ENCODE peak calls at places on chromosomes 2 and 18, in four cellular contexts. S, F, P and G are unnamed samples. For H3K4me1 and H3K36me3, the result is how much of the 10 kb centered on the place peaks cover.

GRCh38 chr2:211138551-211138950 is 582.2 kb downstream of the CPS1 start:
- DNase-seq in S (peak), F (no peak), P (no peak), G (no peak)

GRCh38 chr18:22324191-22325131 is 93.3 kb downstream of the CTAGE1 start:
- DNase-seq in S (peak), F (peak), P (no peak), G (peak)

GRCh38 chr2:225434014-225434413 is 34.5 kb downstream of the NYAP2 start:
- DNase-seq in S (no peak), F (peak), P (no peak), G (no peak)

GRCh38 chr2:163155279-163155883 is 316.8 kb upstream of the KCNH7 start:
- DNase-seq in S (no peak), F (peak), P (no peak), G (no peak)

GRCh38 chr2:215793747-215794595 is 219.4 kb downstream of the MREG start:
- DNase-seq in S (no peak), F (no peak), P (no peak), G (no peak)

GRCh38 chr2:232973796-232974195 is 39.3 kb downstream of the NGEF start:
- DNase-seq in S (no peak), F (no peak), P (no peak), G (no peak)

GRCh38 chr2:73239776-73240175 is 5.7 kb downstream of the CCT7 start:
- DNase-seq in S (no peak), F (no peak), P (no peak), G (no peak)

GRCh38 chr18:10727477-10727876 is 201.7 kb downstream of the NAPG start:
- DNase-seq in S (no peak), F (no peak), P (no peak), G (no peak)

GRCh38 chr2:201127570-201127969 is 11.6 kb downstream of the CFLAR start:
- DNase-seq in S (no peak), F (no peak), P (no peak), G (no peak)
- H3K4me1 ChIP-seq in S (half or more), F (under half), P (half or more), G (half or more)

GRCh38 chr2:134275058-134275862 is 21.4 kb downstream of the MGAT5 start:
- DNase-seq in S (peak), F (no peak), P (peak), G (no peak)
- H3K4me3 ChIP-seq in S (no peak), F (no peak), P (no peak), G (no peak)

DNA sequence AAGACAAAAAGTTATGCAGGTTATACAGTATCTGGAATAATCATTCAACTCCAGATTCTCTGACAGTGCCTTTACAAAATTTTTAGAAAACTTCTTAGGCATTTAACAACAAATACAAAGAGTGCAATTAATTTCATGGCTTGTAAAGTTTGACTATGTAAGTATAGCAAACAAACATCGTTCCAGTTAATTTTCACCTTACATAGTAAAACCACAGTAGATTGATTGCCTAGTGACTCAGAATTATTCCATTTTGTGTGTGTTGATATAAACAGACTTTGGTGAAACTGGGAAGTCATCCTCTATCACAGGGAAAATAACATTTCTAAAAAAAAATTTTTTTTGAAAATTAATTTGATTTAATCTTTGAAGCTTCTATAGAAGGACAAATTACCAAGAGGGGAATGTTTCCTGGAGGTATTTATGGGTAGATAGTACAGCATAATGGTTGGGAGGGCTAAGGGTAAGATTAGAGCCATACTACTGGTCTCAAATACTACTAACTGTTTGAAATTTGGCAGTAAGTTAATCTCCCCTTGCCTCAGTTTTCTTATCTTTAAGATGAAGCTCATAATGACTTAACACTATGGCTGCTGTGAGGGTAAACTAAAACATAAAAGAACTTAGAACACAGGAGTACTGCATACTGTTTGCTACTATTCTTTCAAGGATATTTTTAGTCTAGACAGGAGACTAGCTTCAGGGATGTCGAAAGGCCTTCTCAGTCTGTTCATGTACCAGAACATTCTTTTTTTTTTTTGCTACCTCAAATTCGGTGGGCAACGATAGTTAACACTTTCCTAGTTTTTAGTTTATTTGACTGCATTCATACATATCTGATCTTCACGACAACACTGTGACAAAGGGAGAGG is 19.6 kb downstream of the NDUFAF7 start:
- DNase-seq in S (no peak), F (no peak), P (no peak), G (no peak)
- H3K36me3 ChIP-seq in S (half or more), F (half or more), P (under half), G (under half)

DNA sequence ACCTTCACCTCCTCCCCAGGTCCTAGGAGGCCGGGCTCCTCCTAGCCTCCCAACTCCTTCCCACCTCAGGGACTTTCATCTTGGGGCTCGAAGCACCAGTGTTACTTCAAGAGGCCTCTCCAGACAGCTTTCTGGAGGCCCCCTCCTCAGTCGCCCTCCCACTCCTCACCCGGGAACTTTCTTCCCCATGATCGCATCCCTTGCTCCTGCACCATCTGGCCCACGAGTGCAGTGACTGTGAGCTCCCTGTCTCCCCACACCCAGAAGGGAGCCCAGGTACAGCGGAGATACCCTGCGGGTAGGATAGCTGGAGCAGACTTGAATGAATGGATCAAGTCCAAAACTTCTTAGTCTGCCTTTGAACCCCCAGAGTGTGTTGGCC is 6.1 kb downstream of the ERFE start:
- DNase-seq in S (peak), F (no peak), P (peak), G (no peak)
- H3K4me1 ChIP-seq in S (under half), F (under half), P (under half), G (under half)

DNA sequence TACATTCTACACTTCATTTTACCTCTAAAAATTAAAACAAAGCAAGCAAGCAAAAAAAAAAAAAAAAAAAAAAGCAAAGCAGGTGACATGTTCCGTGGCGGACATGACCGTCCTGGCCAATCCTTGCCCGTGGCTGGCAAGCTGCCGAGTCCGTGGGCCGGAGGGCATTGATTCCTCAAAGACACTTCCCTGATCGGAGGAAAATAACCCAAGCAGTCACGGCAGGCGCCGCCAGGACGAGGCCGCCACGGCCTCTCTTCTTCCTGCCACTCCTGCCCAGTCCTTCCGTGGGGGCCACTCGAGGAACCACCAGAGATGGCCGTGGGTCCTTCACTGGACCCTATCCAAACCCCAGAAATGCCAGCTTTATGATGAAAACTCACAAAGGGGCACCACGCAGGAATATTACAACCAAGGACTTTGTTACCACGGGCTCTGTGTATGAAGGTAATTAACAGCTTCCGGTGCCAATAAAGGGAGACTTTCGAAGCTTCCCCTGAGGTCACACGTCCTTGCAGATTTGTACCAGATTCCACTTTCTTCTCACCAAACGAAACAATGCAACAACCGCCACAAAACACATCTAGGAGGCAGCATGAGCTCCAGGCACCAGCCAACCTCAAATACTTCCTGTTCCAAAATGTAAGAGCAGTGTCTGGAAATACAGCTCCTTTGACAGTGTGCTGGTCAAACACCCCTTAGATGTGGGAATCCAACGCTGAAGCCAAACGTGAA is 170.3 kb downstream of the HDAC4 start:
- DNase-seq in S (peak), F (no peak), P (no peak), G (no peak)
- H3K4me3 ChIP-seq in S (no peak), F (no peak), P (no peak), G (no peak)

GRCh38 chr2:11797846-11798245 is 51.4 kb downstream of the LPIN1 start:
- DNase-seq in S (no peak), F (no peak), P (no peak), G (no peak)

GRCh38 chr2:11799826-11800225 is 53.4 kb downstream of the LPIN1 start:
- DNase-seq in S (no peak), F (no peak), P (no peak), G (no peak)

GRCh38 chr2:11798946-11799495 is 52.6 kb downstream of the LPIN1 start:
- DNase-seq in S (no peak), F (no peak), P (no peak), G (no peak)

GRCh38 chr2:11796190-11797171 is 50.0 kb downstream of the LPIN1 start:
- DNase-seq in S (no peak), F (no peak), P (no peak), G (no peak)
- H3K36me3 ChIP-seq in S (half or more), F (half or more), P (under half), G (under half)

GRCh38 chr2:236663267-236663666 is 93.6 kb downstream of the ACKR3 start:
- DNase-seq in S (no peak), F (no peak), P (no peak), G (peak)

GRCh38 chr2:236661064-236661761 is 91.6 kb downstream of the ACKR3 start:
- DNase-seq in S (no peak), F (peak), P (no peak), G (no peak)

GRCh38 chr2:236663671-236664101 is 94.1 kb downstream of the ACKR3 start:
- DNase-seq in S (no peak), F (no peak), P (no peak), G (no peak)

GRCh38 chr2:236661762-236662110 is 92.1 kb downstream of the ACKR3 start:
- DNase-seq in S (no peak), F (no peak), P (no peak), G (no peak)

DNA sequence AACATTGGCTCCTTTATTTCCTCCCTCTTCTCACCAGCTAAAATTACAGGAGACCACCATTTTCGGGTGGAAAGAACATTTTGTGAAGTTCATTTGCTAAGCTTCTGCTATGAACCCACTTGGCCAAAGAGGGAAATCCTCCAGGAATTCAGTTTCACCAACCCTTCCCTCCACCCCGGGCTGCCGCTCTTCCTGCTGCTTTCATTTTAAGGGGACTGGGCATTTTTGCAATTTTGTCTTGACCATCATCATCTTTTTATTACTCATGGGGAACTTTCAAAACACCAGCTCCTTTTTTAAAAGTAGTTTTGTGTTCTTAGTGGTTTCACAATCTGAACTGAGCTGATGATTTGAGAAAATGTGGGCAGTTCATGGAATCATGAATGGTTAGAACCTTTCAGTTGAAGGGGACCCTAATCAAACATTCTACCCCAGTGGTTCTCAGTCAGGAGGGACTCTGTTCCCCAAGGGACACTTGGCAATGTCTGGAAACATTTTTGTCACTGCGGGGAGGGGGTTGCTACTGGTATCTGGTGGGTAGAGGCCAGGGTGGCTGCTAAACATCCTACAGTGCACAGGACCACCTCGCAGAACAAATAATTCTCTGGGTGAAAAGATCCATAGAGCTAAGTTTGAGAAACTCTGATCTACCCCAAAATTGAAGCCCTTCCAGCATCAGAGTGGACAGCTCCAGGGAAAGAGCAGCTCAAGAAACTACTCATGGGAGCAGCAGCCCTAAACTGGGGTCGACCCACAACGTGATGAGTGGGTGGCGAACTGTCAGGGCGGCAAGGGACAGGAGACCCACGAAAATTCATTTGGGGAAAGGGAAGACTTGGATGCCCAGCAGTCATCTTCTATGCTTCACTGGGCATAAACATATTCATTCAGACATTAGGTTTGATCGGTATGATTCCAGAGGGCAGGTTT is 92.9 kb downstream of the ACKR3 start:
- DNase-seq in S (no peak), F (no peak), P (no peak), G (no peak)
- H3K4me1 ChIP-seq in S (under half), F (under half), P (under half), G (under half)

GRCh38 chr2:157785866-157786662 is 90.1 kb downstream of the ACVR1 start:
- DNase-seq in S (no peak), F (no peak), P (no peak), G (no peak)

GRCh38 chr2:157784823-157785175 is 91.3 kb downstream of the ACVR1 start:
- DNase-seq in S (no peak), F (no peak), P (no peak), G (no peak)

GRCh38 chr2:157783180-157783579 is 93.0 kb downstream of the ACVR1 start:
- DNase-seq in S (no peak), F (no peak), P (no peak), G (no peak)

GRCh38 chr2:157785200-157785599 is 90.9 kb downstream of the ACVR1 start:
- DNase-seq in S (no peak), F (no peak), P (no peak), G (peak)

GRCh38 chr2:157784169-157784822 is 91.8 kb downstream of the ACVR1 start:
- DNase-seq in S (no peak), F (no peak), P (peak), G (peak)
- H3K4me3 ChIP-seq in S (no peak), F (no peak), P (no peak), G (no peak)

GRCh38 chr2:47076126-47076506 is 79.0 kb downstream of the STPG4 start:
- DNase-seq in S (no peak), F (no peak), P (no peak), G (no peak)

GRCh38 chr2:47074691-47075090 is 80.4 kb downstream of the STPG4 start:
- DNase-seq in S (no peak), F (no peak), P (no peak), G (no peak)

GRCh38 chr2:47076586-47077441 is 78.3 kb downstream of the STPG4 start:
- DNase-seq in S (no peak), F (no peak), P (no peak), G (peak)

GRCh38 chr2:47073641-47074040 is 81.5 kb downstream of the STPG4 start:
- DNase-seq in S (peak), F (no peak), P (peak), G (no peak)

DNA sequence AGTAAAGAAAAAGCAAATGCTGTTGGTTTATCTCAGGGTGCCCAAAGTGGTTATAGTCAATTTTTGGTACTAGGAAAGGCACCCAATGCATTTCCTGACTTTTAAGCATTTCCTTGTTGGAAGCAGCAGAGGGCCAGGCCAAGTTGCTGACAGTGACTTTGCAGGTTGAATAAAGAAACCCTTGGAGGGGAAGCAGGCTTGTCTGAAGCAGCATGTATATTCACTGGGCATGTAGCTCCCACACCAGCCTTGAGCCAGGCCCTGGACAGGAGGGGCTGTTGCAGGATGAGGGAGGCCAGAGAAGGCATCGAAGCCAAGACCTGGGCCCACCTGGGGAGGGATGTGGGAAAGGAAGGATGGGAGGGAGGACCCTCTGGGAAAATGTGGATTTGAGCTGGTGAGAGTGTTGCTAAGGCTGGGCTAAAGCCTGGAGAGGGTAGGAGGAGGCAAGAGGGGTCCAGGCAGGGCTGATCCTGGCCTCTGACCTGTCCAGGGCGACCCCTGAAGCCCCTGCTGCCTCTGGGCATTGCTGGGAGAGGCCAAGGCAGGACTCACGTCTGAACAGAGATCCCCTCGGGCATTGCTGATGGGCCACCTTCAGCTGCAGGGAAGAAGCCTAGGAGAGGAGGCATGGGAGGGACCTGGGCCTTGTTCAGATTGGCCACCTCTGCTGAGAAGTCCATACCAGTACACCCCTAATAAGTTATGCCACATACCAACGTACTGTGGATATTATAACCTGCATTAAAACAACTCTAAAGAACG is 79.6 kb downstream of the STPG4 start:
- DNase-seq in S (no peak), F (no peak), P (no peak), G (no peak)
- H3K36me3 ChIP-seq in S (under half), F (under half), P (under half), G (under half)

DNA sequence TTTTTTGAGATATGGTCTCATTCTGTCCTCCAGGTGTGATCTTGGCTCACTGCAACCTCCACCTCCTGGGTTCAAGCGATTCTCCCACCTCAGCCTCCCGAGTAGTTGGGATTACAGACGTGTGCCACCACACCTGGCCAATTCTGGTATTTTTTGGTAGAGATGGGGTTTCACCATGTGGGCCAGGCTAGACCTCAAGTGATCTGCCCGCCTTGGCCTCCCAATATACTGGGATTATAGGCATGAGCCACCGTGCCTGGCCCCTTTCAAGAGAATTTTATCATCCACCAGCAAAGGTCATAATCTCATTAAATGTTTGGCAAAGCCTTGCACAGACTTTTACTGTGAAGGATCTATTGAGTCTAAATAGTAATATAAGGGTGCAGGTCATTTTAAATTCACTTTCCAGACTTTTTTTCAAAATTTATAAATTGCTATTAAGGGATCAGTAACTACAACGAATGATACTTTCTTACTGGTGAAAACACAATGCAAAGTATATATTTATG is 2.5 kb downstream of the HADHA start:
- DNase-seq in S (no peak), F (no peak), P (no peak), G (no peak)
- H3K4me1 ChIP-seq in S (under half), F (under half), P (under half), G (half or more)